ENCODE peak calls at places on chromosomes 1 and 21, in seven cellular contexts. M is Panc1, T is mesendoderm, Y is sigmoid colon, G is PC-3, A is fibroblast of lung, Z is heart left ventricle. S is an unnamed sample. For H3K4me1 and H3K27me3, the result is how much of the 10 kb centered on the place peaks cover.

GRCh38 chr1:151235235-151235634 is 19.3 kb upstream of the PSMD4 start:
- DNase-seq in Y (no peak), T (no peak), M (no peak), G (no peak), Z (no peak), A (no peak), S (no peak)

GRCh38 chr1:155261401-155261887 is 716 bp downstream of the SCAMP3 start:
- DNase-seq in M (no peak), Z (no peak), Y (no peak), G (no peak), T (no peak), A (no peak), S (no peak)

GRCh38 chr1:231217056-231217455 is 24.0 kb upstream of the GNPAT start:
- DNase-seq in A (no peak), T (no peak), Z (no peak), Y (no peak), M (no peak), G (no peak), S (no peak)

GRCh38 chr1:223755432-223755792 is 43.1 kb downstream of the CAPN2 start:
- DNase-seq in M (no peak), Y (no peak), G (no peak), T (no peak), Z (no peak), A (no peak), S (no peak)

GRCh38 chr1:154221815-154222081 is 993 bp downstream of the UBAP2L start:
- DNase-seq in Z (no peak), A (peak), G (peak), Y (no peak), M (no peak), T (peak), S (no peak)

GRCh38 chr1:225875044-225875822 is 6.9 kb downstream of the TMEM63A start:
- DNase-seq in A (no peak), Z (no peak), T (peak), G (peak), Y (no peak), M (no peak), S (peak)

GRCh38 chr1:168628807-168629206 is 52.4 kb downstream of the XCL1 start:
- DNase-seq in G (peak), T (peak), A (peak), Z (no peak), Y (no peak), M (peak), S (no peak)

GRCh38 chr1:87243573-87243972 is 85.1 kb upstream of the LMO4 start:
- DNase-seq in M (no peak), A (peak), Y (no peak), T (no peak), G (peak), Z (no peak), S (no peak)

GRCh38 chr1:77859248-77859647 is 29.2 kb upstream of the NEXN start:
- DNase-seq in G (no peak), A (no peak), Y (no peak), Z (no peak), M (no peak), T (no peak), S (no peak)

GRCh38 chr1:226816585-226816984 is 53.8 kb upstream of the PSEN2 start:
- DNase-seq in Z (no peak), G (peak), A (peak), M (no peak), Y (no peak), T (peak), S (no peak)

GRCh38 chr1:37038703-37039093 is 4.4 kb upstream of the GRIK3 start:
- DNase-seq in M (no peak), G (no peak), A (no peak), T (no peak), Z (no peak), Y (no peak), S (no peak)

GRCh38 chr1:47418681-47419272 is 2.7 kb downstream of the FOXE3 start:
- DNase-seq in Z (no peak), Y (no peak), T (peak), G (no peak), M (no peak), A (no peak), S (no peak)

GRCh38 chr1:18740617-18741016 is 110.0 kb downstream of the PAX7 start:
- DNase-seq in G (no peak), T (no peak), Y (no peak), A (no peak), M (no peak), Z (no peak), S (no peak)

GRCh38 chr1:39671793-39672550 is at the start of gene NT5C1A:
- DNase-seq in Y (no peak), T (no peak), A (peak), M (no peak), Z (peak), G (no peak), S (peak)

GRCh38 chr1:27551953-27552312 is 52.0 kb downstream of the AHDC1 start:
- DNase-seq in Y (no peak), G (no peak), T (no peak), Z (no peak), M (no peak), A (no peak), S (no peak)

GRCh38 chr1:47738560-47739182 is 258.5 kb downstream of the TRABD2B start:
- DNase-seq in G (peak), A (peak), T (peak), M (no peak), Z (peak), Y (no peak), S (no peak)

GRCh38 chr1:204350857-204351573 is 8.7 kb downstream of the PLEKHA6 start:
- DNase-seq in M (no peak), G (no peak), Z (peak), Y (peak), T (peak), A (peak), S (peak)

GRCh38 chr1:32724678-32725594 is 22.4 kb upstream of the SYNC start:
- DNase-seq in G (peak), T (peak), Z (peak), M (no peak), A (peak), Y (no peak), S (peak)

GRCh38 chr1:203666621-203667020 is 40.0 kb downstream of the ATP2B4 start:
- DNase-seq in A (peak), Y (no peak), G (no peak), T (no peak), Z (no peak), M (no peak), S (no peak)

GRCh38 chr21:38244407-38244787 is 12.4 kb upstream of the KCNJ15 start:
- DNase-seq in Z (no peak), M (no peak), G (no peak), Y (no peak), T (no peak), A (peak), S (no peak)

GRCh38 chr1:157595356-157595755 is 2.5 kb downstream of the FCRL4 start:
- DNase-seq in Z (no peak), M (no peak), G (no peak), A (no peak), Y (no peak), T (no peak), S (no peak)

GRCh38 chr1:233707153-233707905 is 93.4 kb downstream of the KCNK1 start:
- DNase-seq in A (peak), Y (no peak), M (peak), G (peak), T (no peak), Z (no peak), S (no peak)

GRCh38 chr1:242211254-242212022 is 212.5 kb upstream of the MAP1LC3C start:
- DNase-seq in T (peak), M (no peak), G (no peak), Z (no peak), Y (no peak), A (no peak), S (no peak)

GRCh38 chr1:36160949-36161485 is 5.1 kb downstream of the MAP7D1 start:
- DNase-seq in A (peak), G (peak), Y (peak), M (no peak), T (peak), Z (peak), S (peak)

GRCh38 chr1:59502009-59502691 is 205.3 kb downstream of the FGGY start:
- DNase-seq in T (no peak), A (peak), M (no peak), Y (no peak), Z (no peak), G (no peak), S (no peak)

GRCh38 chr1:214544791-214545190 is 6.6 kb downstream of the PTPN14 start:
- DNase-seq in M (no peak), Z (no peak), A (no peak), T (no peak), Y (no peak), G (no peak), S (no peak)

GRCh38 chr1:214541206-214541605 is 10.2 kb downstream of the PTPN14 start:
- DNase-seq in T (no peak), M (no peak), Y (no peak), A (no peak), G (no peak), Z (no peak), S (no peak)

GRCh38 chr1:214542275-214543199 is 8.9 kb downstream of the PTPN14 start:
- DNase-seq in Z (no peak), A (no peak), Y (no peak), M (no peak), G (no peak), T (no peak), S (no peak)

GRCh38 chr1:214540324-214540723 is 11.1 kb downstream of the PTPN14 start:
- DNase-seq in A (no peak), T (no peak), M (no peak), Y (no peak), G (no peak), Z (no peak), S (no peak)

GRCh38 chr1:214541693-214542092 is 9.7 kb downstream of the PTPN14 start:
- DNase-seq in Z (no peak), A (no peak), T (no peak), Y (no peak), M (no peak), G (no peak), S (no peak)
- H3K4me1 ChIP-seq in Z (under half), A (under half), T (under half), Y (under half), M (half or more), G (under half), S (under half)

GRCh38 chr21:44589094-44589493 is 3.2 kb downstream of the KRTAP10-6 start:
- DNase-seq in M (no peak), T (no peak), Z (no peak), G (no peak), Y (no peak), A (no peak), S (no peak)
- H3K27me3 ChIP-seq in M (under half), T (under half), Z (under half), G (under half), Y (half or more), A (under half), S (under half)

GRCh38 chr1:222582099-222582774 is 7.5 kb downstream of the TAF1A start:
- DNase-seq in Z (no peak), M (peak), A (peak), G (peak), Y (no peak), T (peak), S (no peak)
- H3K27ac ChIP-seq in Z (no peak), M (peak), A (no peak), G (peak), Y (no peak), T (no peak), S (no peak)

GRCh38 chr1:76571248-76571647 is 296.0 kb upstream of the ST6GALNAC5 start:
- DNase-seq in A (no peak), Z (no peak), G (no peak), T (no peak), Y (no peak), M (no peak), S (no peak)
- H3K4me1 ChIP-seq in A (under half), Z (under half), G (under half), T (under half), Y (under half), M (under half), S (under half)

S was measured in upper lobe of right lung.